ENCODE peak calls at places on chromosomes 12 and 14, in four cellular contexts. I, S, T and Z are unnamed samples.

GRCh38 chr12:71755146-71755892 is 656 bp downstream of the RAB21 start:
- DNase-seq in T (peak), I (peak), S (no peak), Z (peak)

GRCh38 chr14:31263485-31264133 is 56.0 kb upstream of the HECTD1 start:
- DNase-seq in S (peak), T (no peak), I (no peak), Z (peak)

GRCh38 chr14:26163761-26164160 is 434.1 kb downstream of the NOVA1 start:
- DNase-seq in T (no peak), S (no peak), I (no peak), Z (peak)

GRCh38 chr12:42213023-42213422 is 25.0 kb downstream of the YAF2 start:
- DNase-seq in T (no peak), I (peak), S (no peak), Z (no peak)

GRCh38 chr12:879641-880040 is 69.9 kb downstream of the RAD52 start:
- DNase-seq in S (no peak), I (no peak), T (no peak), Z (no peak)

GRCh38 chr14:73612339-73613045 is at the start of gene ACOT6:
- DNase-seq in S (no peak), I (peak), T (no peak), Z (peak)

GRCh38 chr14:71539660-71540285 is 392.5 kb upstream of the RGS6 start:
- DNase-seq in S (no peak), I (peak), T (no peak), Z (no peak)

GRCh38 chr12:86774841-86775386 is 518.7 kb upstream of the MGAT4C start:
- DNase-seq in I (no peak), T (no peak), S (no peak), Z (no peak)

GRCh38 chr14:32472512-32473472 is 143.7 kb downstream of the AKAP6 start:
- DNase-seq in S (no peak), I (no peak), T (no peak), Z (peak)

GRCh38 chr12:72246370-72246769 is 25.8 kb upstream of the TRHDE start:
- DNase-seq in I (no peak), T (no peak), S (no peak), Z (no peak)

GRCh38 chr12:4763549-4763948 is 43.3 kb downstream of the GALNT8 start:
- DNase-seq in S (peak), I (peak), T (no peak), Z (peak)

GRCh38 chr14:32508281-32508680 is 179.2 kb downstream of the AKAP6 start:
- DNase-seq in I (no peak), S (no peak), T (no peak), Z (no peak)

GRCh38 chr12:30447061-30447750 is 248.5 kb downstream of the IPO8 start:
- DNase-seq in S (no peak), I (no peak), T (no peak), Z (no peak)

GRCh38 chr12:53964315-53964713 is 8.6 kb upstream of the HOXC11 start:
- DNase-seq in T (no peak), I (no peak), S (no peak), Z (no peak)

GRCh38 chr14:106872619-106873446 is 1346.5 kb downstream of the TMEM121 start:
- DNase-seq in S (no peak), I (peak), T (no peak), Z (peak)

GRCh38 chr12:45619736-45620135 is 109.8 kb upstream of the ARID2 start:
- DNase-seq in S (no peak), I (no peak), T (no peak), Z (no peak)

GRCh38 chr14:100532154-100532915 is 54.9 kb downstream of the BEGAIN start:
- DNase-seq in T (no peak), S (no peak), I (peak), Z (no peak)

GRCh38 chr14:99258884-99259283 is 13.1 kb downstream of the BCL11B start:
- DNase-seq in S (no peak), I (no peak), T (no peak), Z (no peak)

GRCh38 chr14:75427482-75428229 is at the start of gene JDP2:
- DNase-seq in S (no peak), T (no peak), I (peak), Z (peak)

GRCh38 chr12:14275886-14276285 is 89.6 kb upstream of the ATF7IP start:
- DNase-seq in S (no peak), I (no peak), T (no peak), Z (no peak)

GRCh38 chr12:14281539-14281938 is 83.9 kb upstream of the ATF7IP start:
- DNase-seq in I (no peak), S (no peak), T (no peak), Z (no peak)

GRCh38 chr12:14279845-14280244 is 85.6 kb upstream of the ATF7IP start:
- DNase-seq in S (no peak), I (no peak), T (no peak), Z (no peak)

GRCh38 chr12:14280921-14281320 is 84.6 kb upstream of the ATF7IP start:
- DNase-seq in T (peak), S (no peak), I (no peak), Z (no peak)

DNA sequence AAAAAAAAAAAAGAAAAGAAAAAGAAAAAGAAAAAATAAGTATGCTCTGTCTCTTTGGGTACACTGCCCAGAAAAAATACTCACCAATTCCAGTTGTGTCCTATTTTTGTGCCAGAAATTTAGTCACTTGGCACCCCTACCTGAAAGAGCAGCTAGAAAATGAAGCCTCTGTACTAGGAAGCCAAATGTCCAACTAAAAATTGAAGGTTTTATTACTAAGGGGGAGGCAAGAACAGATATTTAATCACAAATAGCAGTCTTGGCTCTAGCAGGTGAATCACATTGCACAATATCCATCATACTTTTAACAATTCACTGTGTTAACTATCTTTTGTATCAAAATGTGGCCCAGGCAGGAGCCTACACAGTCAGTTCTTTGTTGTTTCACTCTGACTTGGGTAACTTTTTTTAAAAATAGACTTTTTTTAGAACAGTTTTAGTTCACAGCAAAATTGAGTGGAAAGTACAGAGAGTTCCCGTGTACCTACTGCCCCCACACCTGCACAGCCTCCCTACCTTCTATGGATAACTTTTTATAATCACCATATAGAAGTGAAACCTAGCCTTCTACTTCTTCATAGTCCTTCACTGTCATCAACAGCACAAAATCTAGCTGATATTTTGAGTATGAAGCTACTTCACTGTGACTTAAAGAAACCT is 87.1 kb upstream of the ATF7IP start:
- DNase-seq in I (no peak), S (no peak), T (no peak), Z (no peak)
- TF ChIP-seq CHD2 in I (no peak), S (no peak), T (no peak), Z (no peak)

GRCh38 chr14:68426661-68427549 is 366.0 kb downstream of the ZFP36L1 start:
- DNase-seq in S (no peak), I (no peak), T (no peak), Z (no peak)
- TF ChIP-seq TCF12 in S (no peak), I (no peak), T (no peak), Z (no peak)

DNA sequence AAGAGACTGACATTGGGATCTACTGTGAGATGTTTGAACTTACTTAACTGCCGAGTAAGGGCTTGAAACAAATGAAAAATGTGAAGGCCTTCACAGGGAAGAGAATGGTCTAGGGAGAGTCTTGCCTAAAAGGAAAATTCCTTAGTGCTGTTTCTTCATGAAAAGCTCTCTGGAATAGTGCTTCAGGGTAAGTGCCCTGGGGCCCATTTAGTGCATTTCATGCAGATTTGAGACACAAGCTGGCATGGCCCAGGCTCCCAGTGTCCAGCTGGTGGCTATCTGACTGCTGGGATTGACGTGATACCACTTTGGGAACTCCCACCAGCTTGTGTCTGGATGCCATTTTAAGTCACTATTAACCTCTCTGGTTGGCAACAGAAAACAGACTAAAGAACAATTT is 26.9 kb downstream of the BEST3 start:
- DNase-seq in T (no peak), I (no peak), S (no peak), Z (no peak)
- TF ChIP-seq CHD2 in T (no peak), I (no peak), S (no peak), Z (no peak)

GRCh38 chr14:42192659-42193425 is 586.2 kb downstream of the LRFN5 start:
- DNase-seq in T (no peak), I (no peak), S (no peak), Z (no peak)
- TF ChIP-seq TCF12 in T (no peak), I (peak), S (no peak), Z (no peak)

DNA sequence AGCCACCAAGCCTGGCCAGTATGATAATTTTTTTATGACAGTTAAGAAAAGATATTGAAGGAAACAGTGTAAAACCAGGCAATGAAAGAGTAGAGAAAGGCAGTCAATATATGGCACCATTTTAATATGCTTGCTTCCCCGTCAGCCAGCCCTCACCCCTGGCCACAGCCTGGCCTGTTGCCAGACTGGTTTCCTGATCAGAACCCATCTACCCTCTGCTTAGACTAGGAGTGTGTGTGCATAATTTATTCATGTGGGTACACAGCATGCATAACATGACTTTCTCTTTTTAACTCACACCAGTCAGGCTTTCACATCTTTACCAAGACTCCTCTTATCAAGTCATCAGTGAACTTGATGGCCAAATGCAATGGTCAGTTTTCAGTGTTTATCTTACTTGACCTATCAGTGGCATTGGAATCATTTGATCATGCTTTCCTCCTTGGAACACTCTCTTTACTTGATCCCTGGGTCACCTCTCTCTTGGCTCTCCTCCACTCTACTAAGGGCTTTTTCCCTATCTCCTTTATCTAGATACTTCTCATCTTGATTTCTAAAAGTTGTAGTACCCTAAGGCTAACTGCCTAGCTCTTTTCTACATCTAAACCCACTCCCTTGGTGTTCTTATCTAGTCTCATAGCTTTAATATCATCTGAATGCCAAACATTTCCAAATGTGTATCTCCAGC is 10.0 kb upstream of the GPR19 start:
- DNase-seq in I (no peak), S (no peak), T (no peak), Z (no peak)
- TF ChIP-seq CHD2 in I (no peak), S (no peak), T (no peak), Z (no peak)

GRCh38 chr14:22336031-22336430 is 253.0 kb downstream of the DAD1 start:
- DNase-seq in T (no peak), I (no peak), S (no peak), Z (peak)
- TF ChIP-seq TCF12 in T (no peak), I (no peak), S (no peak), Z (no peak)

GRCh38 chr12:12582895-12583303 is 20.2 kb upstream of the DUSP16 start:
- DNase-seq in I (no peak), S (no peak), T (peak), Z (peak)
- TF ChIP-seq CHD2 in I (no peak), S (no peak), T (peak), Z (no peak)